ENCODE peak calls at places on chromosomes 2 and 18, in six cellular contexts. C is heart right ventricle, N is left ventricle myocardium inferior, D is neural crest cell, L is HepG2, W is kidney epithelial cell. Z is an unnamed sample.

GRCh38 chr2:160494243-160494642 is 636 bp upstream of the RBMS1 start:
- DNase-seq in C (no peak), N (no peak), D (no peak), L (no peak), W (no peak), Z (no peak)

GRCh38 chr2:72144746-72145657 is 2.7 kb downstream of the CYP26B1 start:
- DNase-seq in C (peak), N (peak), D (no peak), L (peak), W (no peak), Z (no peak)

GRCh38 chr18:8516391-8517250 is 92.6 kb upstream of the RAB12 start:
- DNase-seq in C (no peak), N (no peak), D (no peak), L (no peak), W (no peak), Z (no peak)

GRCh38 chr2:143988082-143988481 is 531.8 kb downstream of the ZEB2 start:
- DNase-seq in C (no peak), N (no peak), D (no peak), L (no peak), W (no peak), Z (no peak)

GRCh38 chr2:157894694-157895450 is 18.7 kb upstream of the ACVR1 start:
- DNase-seq in C (no peak), N (no peak), D (no peak), L (no peak), W (no peak), Z (no peak)

GRCh38 chr18:24534737-24535136 is 74.3 kb downstream of the HRH4 start:
- DNase-seq in C (no peak), N (no peak), D (no peak), L (no peak), W (no peak), Z (no peak)

GRCh38 chr2:127400897-127401756 is 13.4 kb upstream of the MAP3K2 start:
- DNase-seq in C (no peak), N (no peak), D (no peak), L (peak), W (no peak), Z (no peak)

GRCh38 chr18:463442-464310 is 36.8 kb downstream of the COLEC12 start:
- DNase-seq in C (no peak), N (no peak), D (no peak), L (no peak), W (no peak), Z (no peak)

GRCh38 chr2:179745615-179746263 is 115.7 kb downstream of the ZNF385B start:
- DNase-seq in C (no peak), N (no peak), D (no peak), L (no peak), W (no peak), Z (no peak)

GRCh38 chr2:218095853-218096252 is 26.8 kb downstream of the RUFY4 start:
- DNase-seq in C (no peak), N (no peak), D (no peak), L (no peak), W (no peak), Z (no peak)

GRCh38 chr2:65267008-65267407 is 39.4 kb downstream of the ACTR2 start:
- DNase-seq in C (no peak), N (no peak), D (no peak), L (no peak), W (no peak), Z (no peak)

GRCh38 chr2:27663160-27663462 is 303 bp downstream of the SUPT7L start:
- DNase-seq in C (peak), N (no peak), D (no peak), L (no peak), W (no peak), Z (no peak)

GRCh38 chr2:128469203-128469602 is 150.5 kb upstream of the HS6ST1 start:
- DNase-seq in C (no peak), N (no peak), D (no peak), L (no peak), W (no peak), Z (no peak)

GRCh38 chr2:200447139-200447855 is 62.6 kb downstream of the KCTD18 start:
- DNase-seq in C (no peak), N (no peak), D (no peak), L (no peak), W (no peak), Z (no peak)

GRCh38 chr2:143948710-143949109 is 571.2 kb downstream of the ZEB2 start:
- DNase-seq in C (no peak), N (no peak), D (no peak), L (no peak), W (no peak), Z (no peak)

GRCh38 chr2:102049756-102050443 is 58.1 kb downstream of the IL1R2 start:
- DNase-seq in C (no peak), N (no peak), D (no peak), L (no peak), W (no peak), Z (no peak)

GRCh38 chr2:96342085-96342484 is 6.5 kb downstream of the NCAPH start:
- DNase-seq in C (no peak), N (no peak), D (no peak), L (peak), W (no peak), Z (peak)

GRCh38 chr2:165219491-165219890 is 15.6 kb upstream of the SCN3A start:
- DNase-seq in C (no peak), N (no peak), D (no peak), L (no peak), W (no peak), Z (no peak)

GRCh38 chr2:143321994-143322393 is 192.8 kb downstream of the ARHGAP15 start:
- DNase-seq in C (no peak), N (no peak), D (no peak), L (no peak), W (no peak), Z (no peak)

GRCh38 chr18:28432350-28432749 is 255.4 kb upstream of the CDH2 start:
- DNase-seq in C (no peak), N (no peak), D (no peak), L (no peak), W (no peak), Z (no peak)

GRCh38 chr2:225274751-225275150 is 124.8 kb upstream of the NYAP2 start:
- DNase-seq in C (no peak), N (no peak), D (no peak), L (no peak), W (no peak), Z (peak)

GRCh38 chr2:98036349-98037000 is 40.7 kb upstream of the TMEM131 start:
- DNase-seq in C (peak), N (peak), D (no peak), L (no peak), W (no peak), Z (peak)

GRCh38 chr2:28662468-28663095 is 89.0 kb upstream of the PPP1CB start:
- DNase-seq in C (no peak), N (no peak), D (no peak), L (no peak), W (peak), Z (no peak)

GRCh38 chr2:54551123-54551756 is 95.1 kb downstream of the SPTBN1 start:
- DNase-seq in C (no peak), N (no peak), D (no peak), L (no peak), W (no peak), Z (no peak)

GRCh38 chr2:85933753-85934594 is 45.2 kb upstream of the ST3GAL5 start:
- DNase-seq in C (no peak), N (no peak), D (no peak), L (no peak), W (no peak), Z (no peak)

GRCh38 chr2:179440642-179441251 is 176.1 kb upstream of the SESTD1 start:
- DNase-seq in C (no peak), N (no peak), D (no peak), L (peak), W (no peak), Z (no peak)

GRCh38 chr2:83900859-83901258 is 558.2 kb downstream of the SUCLG1 start:
- DNase-seq in C (no peak), N (no peak), D (no peak), L (no peak), W (no peak), Z (no peak)

GRCh38 chr2:199703199-199703598 is 147.8 kb downstream of the FTCDNL1 start:
- DNase-seq in C (no peak), N (no peak), D (no peak), L (no peak), W (no peak), Z (no peak)

GRCh38 chr18:54086046-54086802 is 138.2 kb downstream of the MBD2 start:
- DNase-seq in C (no peak), N (no peak), D (no peak), L (no peak), W (no peak), Z (no peak)

DNA sequence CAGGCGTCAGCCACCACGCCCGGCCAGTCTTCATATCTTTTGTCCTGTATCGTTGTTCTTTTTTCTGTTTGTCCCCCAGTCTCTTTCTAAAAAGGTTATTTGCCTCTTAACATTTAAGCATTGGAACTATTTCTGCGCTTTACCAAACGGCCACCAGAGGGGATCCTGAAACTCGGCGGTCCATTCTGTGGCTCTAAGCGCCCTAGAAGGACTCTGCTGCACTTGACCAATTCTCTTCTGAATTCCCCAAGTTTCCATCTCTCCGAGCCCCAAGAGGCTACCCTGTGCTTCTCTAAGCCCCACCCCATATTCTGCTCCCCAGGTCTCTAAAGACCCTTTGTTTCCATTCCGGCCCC is 33.1 kb upstream of the REG3G start:
- DNase-seq in C (no peak), N (no peak), D (peak), L (peak), W (no peak), Z (no peak)
- TF ChIP-seq CTCF in C (no peak), N (no peak), D (peak), L (peak), W (peak), Z (peak)

GRCh38 chr2:42074661-42075060 is 26.8 kb downstream of the PKDCC start:
- DNase-seq in C (no peak), N (no peak), D (no peak), L (no peak), W (no peak), Z (no peak)

GRCh38 chr2:42079737-42080287 is 32.0 kb downstream of the PKDCC start:
- DNase-seq in C (no peak), N (no peak), D (no peak), L (no peak), W (no peak), Z (no peak)

GRCh38 chr2:42076357-42076921 is 28.6 kb downstream of the PKDCC start:
- DNase-seq in C (no peak), N (no peak), D (no peak), L (no peak), W (no peak), Z (no peak)

GRCh38 chr2:42073739-42074138 is 25.9 kb downstream of the PKDCC start:
- DNase-seq in C (no peak), N (no peak), D (no peak), L (no peak), W (no peak), Z (no peak)

DNA sequence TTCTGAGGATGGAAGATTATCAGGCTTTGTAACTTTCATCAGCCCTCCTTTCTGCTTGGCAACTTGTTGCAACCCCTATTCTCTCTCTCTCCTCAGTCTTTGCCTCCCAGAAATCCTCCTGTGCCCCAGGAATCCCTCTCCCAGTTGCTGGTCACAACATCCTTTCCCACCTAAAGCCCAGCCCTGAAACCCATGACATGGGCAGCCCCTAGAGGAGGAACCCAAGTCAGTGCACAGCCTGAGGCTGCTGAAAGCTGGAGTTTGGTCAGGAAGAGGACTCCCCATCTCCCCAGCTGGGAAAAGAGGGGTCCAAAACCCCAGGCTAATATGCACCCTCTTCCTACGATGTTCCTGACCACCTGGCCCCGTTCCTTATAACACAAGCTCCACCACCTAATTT is 29.5 kb downstream of the PKDCC start:
- DNase-seq in C (no peak), N (no peak), D (no peak), L (no peak), W (no peak), Z (no peak)
- TF ChIP-seq CTCF in C (peak), N (peak), D (no peak), L (peak), W (peak), Z (no peak)

GRCh38 chr2:170362313-170362795 is 184.4 kb downstream of the MYO3B start:
- DNase-seq in C (no peak), N (no peak), D (no peak), L (no peak), W (no peak), Z (no peak)
- TF ChIP-seq CTCF in C (no peak), N (no peak), D (no peak), L (no peak), W (no peak), Z (no peak)

DNA sequence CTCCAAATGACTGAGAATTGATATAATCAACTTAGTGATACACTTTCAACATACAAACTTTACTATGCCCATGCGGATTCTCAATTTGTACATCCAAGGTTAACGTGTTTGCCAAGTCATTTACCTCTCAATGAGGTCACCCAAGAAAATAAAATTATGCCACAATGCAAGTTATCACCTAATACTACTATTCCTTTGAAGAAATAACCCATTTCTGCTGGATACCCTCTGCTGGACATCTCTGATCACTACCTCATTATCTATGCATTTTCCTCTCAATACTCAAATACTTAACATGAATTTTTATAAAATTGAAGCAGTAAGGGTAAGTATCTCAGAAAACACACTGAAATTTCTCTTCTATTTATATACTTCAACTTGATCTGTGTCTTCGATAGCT is 12.7 kb downstream of the HNRNPLL start:
- DNase-seq in C (no peak), N (no peak), D (no peak), L (no peak), W (no peak), Z (no peak)
- TF ChIP-seq CTCF in C (no peak), N (peak), D (peak), L (no peak), W (peak), Z (peak)

GRCh38 chr18:35920623-35921022 is 51.9 kb upstream of the RMP24 start:
- DNase-seq in C (no peak), N (no peak), D (no peak), L (no peak), W (no peak), Z (no peak)

GRCh38 chr18:35915056-35915455 is 57.4 kb upstream of the RMP24 start:
- DNase-seq in C (no peak), N (no peak), D (no peak), L (no peak), W (no peak), Z (no peak)

GRCh38 chr18:35919179-35919578 is 53.3 kb upstream of the RMP24 start:
- DNase-seq in C (no peak), N (no peak), D (no peak), L (no peak), W (no peak), Z (no peak)

GRCh38 chr18:35918564-35918963 is 53.9 kb upstream of the RMP24 start:
- DNase-seq in C (no peak), N (no peak), D (no peak), L (no peak), W (no peak), Z (no peak)

DNA sequence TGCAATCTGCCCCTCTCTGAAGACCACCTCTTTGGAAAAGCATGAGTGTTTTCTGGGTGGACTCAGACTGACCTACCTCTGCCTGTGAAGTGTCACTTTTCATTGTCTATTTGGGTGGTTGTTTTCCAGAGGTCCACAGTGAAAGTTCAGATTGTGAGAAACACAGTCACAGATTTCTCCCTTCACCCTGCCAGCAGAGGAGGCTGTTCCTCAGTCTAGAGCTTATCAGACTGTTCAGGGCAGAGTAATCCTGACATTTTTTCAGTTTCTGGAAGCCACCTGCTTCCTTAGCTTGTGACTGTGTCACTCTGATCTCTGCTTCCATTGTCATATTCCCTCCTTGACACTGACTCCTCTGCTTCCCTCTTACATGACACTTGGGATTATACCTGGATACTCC is 55.4 kb upstream of the RMP24 start:
- DNase-seq in C (no peak), N (no peak), D (no peak), L (no peak), W (no peak), Z (no peak)
- TF ChIP-seq CTCF in C (no peak), N (no peak), D (no peak), L (peak), W (peak), Z (peak)

GRCh38 chr18:55634545-55634944 is 46.6 kb upstream of the TCF4 start:
- DNase-seq in C (no peak), N (no peak), D (no peak), L (no peak), W (peak), Z (no peak)
- TF ChIP-seq CTCF in C (no peak), N (no peak), D (no peak), L (no peak), W (no peak), Z (no peak)

GRCh38 chr18:32907215-32907590 is 134.4 kb upstream of the KLHL14 start:
- DNase-seq in C (no peak), N (no peak), D (no peak), L (no peak), W (no peak), Z (no peak)

GRCh38 chr18:32906506-32907214 is 133.8 kb upstream of the KLHL14 start:
- DNase-seq in C (no peak), N (no peak), D (no peak), L (no peak), W (peak), Z (no peak)

GRCh38 chr18:32909798-32910561 is 137.2 kb upstream of the KLHL14 start:
- DNase-seq in C (no peak), N (no peak), D (no peak), L (peak), W (no peak), Z (no peak)

GRCh38 chr18:32910694-32911296 is 138.0 kb upstream of the KLHL14 start:
- DNase-seq in C (no peak), N (no peak), D (no peak), L (peak), W (peak), Z (no peak)

DNA sequence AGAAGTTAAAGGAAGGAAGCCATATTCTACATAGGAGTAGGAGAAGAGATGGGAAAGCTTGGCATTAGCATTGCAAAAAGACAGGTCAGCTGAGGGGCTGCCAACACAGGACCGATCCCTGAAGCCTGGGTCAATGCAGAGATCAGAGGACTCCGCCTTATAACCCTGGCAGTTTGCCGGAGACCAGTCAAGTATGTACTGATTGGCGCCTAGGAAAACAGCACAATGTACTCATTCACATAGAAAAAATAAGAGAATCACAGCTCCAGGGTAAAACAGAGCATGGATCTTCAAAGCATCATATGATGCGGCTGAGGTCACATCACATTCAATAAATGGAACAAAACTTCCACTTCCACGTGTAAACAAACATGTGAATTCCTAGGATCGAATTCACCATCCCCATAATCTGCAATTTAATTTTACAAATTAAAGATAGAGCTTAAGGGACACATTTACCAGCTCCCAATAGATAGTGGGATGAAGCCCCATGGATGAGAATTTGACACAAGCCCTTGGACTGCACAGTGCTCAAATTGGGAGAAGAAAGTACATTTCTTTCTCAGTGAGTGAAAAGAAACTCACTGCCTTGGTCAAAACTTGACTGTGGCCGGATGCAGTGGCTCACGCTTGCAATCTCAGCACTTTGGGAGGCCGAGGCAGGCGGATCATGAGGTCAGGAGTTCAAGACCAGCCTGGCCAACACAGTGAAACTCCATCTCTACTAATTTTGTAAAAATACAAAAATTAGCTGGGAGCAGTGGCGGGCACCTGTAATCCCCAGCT is 135.0 kb upstream of the KLHL14 start:
- DNase-seq in C (no peak), N (no peak), D (no peak), L (no peak), W (no peak), Z (no peak)
- TF ChIP-seq CTCF in C (no peak), N (no peak), D (no peak), L (no peak), W (no peak), Z (no peak)

GRCh38 chr2:159035790-159036411 is 67.5 kb downstream of the TANC1 start:
- DNase-seq in C (no peak), N (no peak), D (no peak), L (peak), W (peak), Z (peak)
- TF ChIP-seq CTCF in C (peak), N (peak), D (no peak), L (peak), W (peak), Z (peak)

GRCh38 chr2:222959358-222959757 is 92.6 kb upstream of the KCNE4 start:
- DNase-seq in C (no peak), N (no peak), D (no peak), L (peak), W (peak), Z (no peak)
- TF ChIP-seq CTCF in C (no peak), N (no peak), D (peak), L (peak), W (peak), Z (no peak)

Z was measured in LNCaP clone FGC.